ENCODE peak calls at places on chromosomes 13 and 19, in eight cellular contexts. D is SK-N-SH, E is hepatocyte, R is HCT116, V is GM23248, Y is PC-3, J is OCI-LY7, L is GM23338. U is an unnamed sample.

GRCh38 chr19:51166846-51167490 is 24.9 kb downstream of the SIGLEC7 start:
- DNase-seq in D (no peak), E (no peak), R (no peak), V (no peak), Y (no peak), J (no peak), L (no peak), U (no peak)

GRCh38 chr13:98142427-98143156 is at the start of gene FARP1:
- DNase-seq in D (peak; percentile 95), E (peak; percentile 95), R (peak; percentile 27), V (peak; percentile 88), Y (peak; percentile 79), J (no peak), L (peak; percentile 89), U (peak; percentile 91)

GRCh38 chr13:32073180-32073864 is 41.7 kb downstream of the FRY start:
- DNase-seq in D (no peak), E (no peak), R (no peak), V (no peak), Y (no peak), J (no peak), L (no peak), U (no peak)

GRCh38 chr19:35153701-35154534 is 617 bp upstream of the FXYD5 start:
- DNase-seq in D (peak; percentile 79), E (peak; percentile 67), R (no peak), V (peak; percentile 75), Y (peak; percentile 58), J (peak; percentile 59), L (peak; percentile 88), U (no peak)

GRCh38 chr13:47521895-47522487 is 479.1 kb downstream of the SUCLA2 start:
- DNase-seq in D (no peak), E (no peak), R (no peak), V (no peak), Y (no peak), J (no peak), L (no peak), U (no peak)

GRCh38 chr19:56637976-56638555 is 4.9 kb upstream of the SMIM17 start:
- DNase-seq in D (no peak), E (peak; percentile 70), R (no peak), V (peak; percentile 81), Y (peak; percentile 76), J (peak; percentile 41), L (peak; percentile 91), U (peak; percentile 72)

GRCh38 chr19:45076029-45076850 is at the start of gene ZNF296:
- DNase-seq in D (no peak), E (peak; percentile 90), R (peak; percentile 75), V (peak; percentile 63), Y (peak; percentile 82), J (peak; percentile 92), L (peak; percentile 92), U (peak; percentile 90)

GRCh38 chr13:40318366-40318765 is 348.1 kb downstream of the FOXO1 start:
- DNase-seq in D (peak; percentile 36), E (peak; percentile 31), R (no peak), V (peak; percentile 15), Y (no peak), J (peak; percentile 22), L (no peak), U (peak; percentile 10)

GRCh38 chr19:17716309-17716929 is 2.9 kb upstream of the MAP1S start:
- DNase-seq in D (no peak), E (no peak), R (no peak), V (peak; percentile 23), Y (no peak), J (peak; percentile 36), L (peak; percentile 67), U (no peak)

GRCh38 chr13:46057251-46058015 is 4.9 kb upstream of the ZC3H13 start:
- DNase-seq in D (no peak), E (no peak), R (no peak), V (peak; percentile 77), Y (no peak), J (no peak), L (no peak), U (no peak)

GRCh38 chr19:2986951-2987491 is 9.7 kb downstream of the TLE6 start:
- DNase-seq in D (peak; percentile 88), E (no peak), R (no peak), V (no peak), Y (no peak), J (no peak), L (peak; percentile 83), U (no peak)

GRCh38 chr13:90396266-90396665 is 951.2 kb upstream of the MIR17HG start:
- DNase-seq in D (no peak), E (no peak), R (no peak), V (no peak), Y (no peak), J (no peak), L (no peak), U (no peak)

GRCh38 chr13:109743706-109744453 is 42.5 kb downstream of the IRS2 start:
- DNase-seq in D (peak; percentile 79), E (peak; percentile 49), R (no peak), V (peak; percentile 63), Y (peak; percentile 87), J (peak; percentile 1), L (no peak), U (peak; percentile 82)

GRCh38 chr19:43820098-43820860 is 6.8 kb upstream of the ZNF283 start:
- DNase-seq in D (peak; percentile 49), E (no peak), R (no peak), V (peak; percentile 78), Y (no peak), J (no peak), L (peak; percentile 91), U (no peak)

GRCh38 chr19:17611462-17612244 is 56.2 kb downstream of the COLGALT1 start:
- DNase-seq in D (no peak), E (no peak), R (no peak), V (no peak), Y (no peak), J (peak; percentile 75), L (no peak), U (no peak)

GRCh38 chr13:76846363-76846762 is 39.8 kb downstream of the KCTD12 start:
- DNase-seq in D (no peak), E (no peak), R (no peak), V (peak; percentile 76), Y (no peak), J (no peak), L (no peak), U (no peak)

GRCh38 chr13:19173752-19174151 is 7.9 kb downstream of the TUBA3C start:
- DNase-seq in D (no peak), E (no peak), R (no peak), V (no peak), Y (no peak), J (no peak), L (no peak), U (no peak)

DNA sequence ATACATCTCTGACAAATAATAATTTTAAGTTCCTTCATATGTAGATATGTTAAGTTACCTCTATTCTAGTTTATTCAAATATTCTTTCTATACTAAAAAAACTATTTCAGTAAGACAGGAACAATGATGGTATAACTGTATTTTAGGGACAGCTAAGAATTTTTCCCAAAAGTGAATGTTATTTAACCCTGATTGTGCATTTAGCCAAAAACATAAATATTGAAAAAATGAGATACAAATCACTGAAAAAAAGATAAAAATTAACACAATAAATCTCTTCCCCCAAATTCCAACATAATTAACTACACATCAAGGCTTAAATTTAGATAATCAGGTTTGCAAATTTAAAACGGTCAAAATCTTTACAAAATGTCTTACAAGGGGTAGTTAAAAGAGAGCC is 58.1 kb downstream of the KCNRG start:
- DNase-seq in D (no peak), E (no peak), R (no peak), V (no peak), Y (no peak), J (no peak), L (no peak), U (no peak)
- H3K9me2 ChIP-seq in D (no peaks in the 10 kb centered on the region), E (no peaks in the 10 kb centered on the region), R (no peaks in the 10 kb centered on the region), V (no peaks in the 10 kb centered on the region), Y (no peaks in the 10 kb centered on the region), J (no peaks in the 10 kb centered on the region), L (no peaks in the 10 kb centered on the region), U (no peaks in the 10 kb centered on the region)

GRCh38 chr19:7489609-7490044 is 792 bp upstream of the PEX11G start:
- DNase-seq in D (no peak), E (peak; percentile 60), R (no peak), V (no peak), Y (no peak), J (no peak), L (peak; percentile 34), U (no peak)
- H3K4me2 ChIP-seq in D (no peak overlapping the region), E (peak overlapping the region; percentile 79), R (peak overlapping the region; percentile 70), V (peak overlapping the region; percentile 82), Y (peak overlapping the region; percentile 89), J (peak overlapping the region; percentile 61), L (peak overlapping the region; percentile 95), U (peak overlapping the region; percentile 95)

GRCh38 chr13:112771139-112771876 is 81.5 kb downstream of the ATP11A start:
- DNase-seq in D (no peak), E (no peak), R (no peak), V (no peak), Y (no peak), J (no peak), L (no peak), U (no peak)

GRCh38 chr13:112769615-112770014 is 79.8 kb downstream of the ATP11A start:
- DNase-seq in D (no peak), E (no peak), R (no peak), V (no peak), Y (no peak), J (no peak), L (no peak), U (no peak)

GRCh38 chr13:112768795-112769411 is 79.1 kb downstream of the ATP11A start:
- DNase-seq in D (no peak), E (no peak), R (no peak), V (no peak), Y (peak; percentile 39), J (no peak), L (no peak), U (no peak)

GRCh38 chr13:112771877-112772538 is 82.2 kb downstream of the ATP11A start:
- DNase-seq in D (no peak), E (no peak), R (no peak), V (no peak), Y (no peak), J (no peak), L (no peak), U (no peak)

GRCh38 chr13:112770504-112770903 is 80.7 kb downstream of the ATP11A start:
- DNase-seq in D (no peak), E (no peak), R (no peak), V (no peak), Y (no peak), J (no peak), L (no peak), U (no peak)
- H3K9me2 ChIP-seq in D (no peaks in the 10 kb centered on the region), E (no peaks in the 10 kb centered on the region), R (no peaks in the 10 kb centered on the region), V (no peaks in the 10 kb centered on the region), Y (no peaks in the 10 kb centered on the region), J (no peaks in the 10 kb centered on the region), L (no peaks in the 10 kb centered on the region), U (no peaks in the 10 kb centered on the region)

GRCh38 chr13:75661443-75661842 is 25.3 kb downstream of the LMO7 start:
- DNase-seq in D (no peak), E (no peak), R (no peak), V (peak; percentile 30), Y (no peak), J (no peak), L (no peak), U (no peak)

GRCh38 chr13:75656590-75656989 is 20.5 kb downstream of the LMO7 start:
- DNase-seq in D (no peak), E (no peak), R (no peak), V (peak; percentile 84), Y (no peak), J (no peak), L (no peak), U (no peak)

DNA sequence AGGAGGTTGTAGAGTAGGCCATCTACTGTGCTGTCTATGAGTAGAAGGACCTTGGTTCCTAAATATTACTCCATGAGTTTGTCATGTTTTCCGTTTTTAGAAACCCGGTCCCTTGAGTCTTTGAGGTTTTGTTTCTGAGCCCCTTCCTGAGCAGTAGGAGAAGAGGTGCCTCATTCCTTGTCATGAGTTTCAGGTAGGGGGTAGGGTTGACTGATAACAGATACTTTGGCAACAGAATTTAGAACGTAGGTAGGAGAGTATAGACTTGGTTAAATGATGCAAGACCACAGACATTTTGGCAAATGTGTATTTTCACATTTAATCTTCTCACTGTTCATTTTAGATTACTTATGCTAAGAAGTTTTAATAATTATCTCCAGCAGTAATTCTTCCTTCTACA is 24.6 kb downstream of the LMO7 start:
- DNase-seq in D (no peak), E (no peak), R (no peak), V (no peak), Y (no peak), J (no peak), L (no peak), U (no peak)
- H3K4me2 ChIP-seq in D (peak overlapping the region; percentile 25), E (no peak overlapping the region), R (no peak overlapping the region), V (no peak overlapping the region), Y (no peak overlapping the region), J (no peak overlapping the region), L (no peak overlapping the region), U (no peak overlapping the region)

U was measured in PC-9.